ENCODE peak calls at places on chromosomes 13 and 19, in ten cellular contexts. One of them, this sample, is unnamed.

GRCh38 chr19:45908956-45909355 is 5.6 kb downstream of the NANOS2 start:
- DNase-seq in ovary: no peak
- DNase-seq in upper lobe of left lung: no peak
- DNase-seq in tibial nerve: no peak
- DNase-seq in IMR-90: peak; percentile 30
- DNase-seq in heart left ventricle: no peak
- DNase-seq in HepG2: no peak
- DNase-seq in stomach: no peak
- DNase-seq in A549: no peak
- DNase-seq in adrenal gland: no peak
- DNase-seq in this sample: no peak

GRCh38 chr19:45306522-45307027 is 16.1 kb downstream of the CKM start:
- DNase-seq in tibial nerve: no peak
- DNase-seq in ovary: no peak
- DNase-seq in HepG2: no peak
- DNase-seq in A549: no peak
- DNase-seq in upper lobe of left lung: peak; percentile 33
- DNase-seq in IMR-90: no peak
- DNase-seq in heart left ventricle: no peak
- DNase-seq in stomach: no peak
- DNase-seq in adrenal gland: no peak
- DNase-seq in this sample: no peak

GRCh38 chr13:21402586-21403307 is 56.4 kb downstream of the ZDHHC20 start:
- DNase-seq in adrenal gland: peak; percentile 27
- DNase-seq in heart left ventricle: no peak
- DNase-seq in HepG2: peak; percentile 67
- DNase-seq in IMR-90: peak; percentile 71
- DNase-seq in ovary: no peak
- DNase-seq in A549: peak; percentile 7
- DNase-seq in stomach: no peak
- DNase-seq in tibial nerve: no peak
- DNase-seq in upper lobe of left lung: no peak
- DNase-seq in this sample: no peak

GRCh38 chr19:29682236-29682895 is 17.1 kb downstream of the PLEKHF1 start:
- DNase-seq in heart left ventricle: no peak
- DNase-seq in upper lobe of left lung: no peak
- DNase-seq in tibial nerve: no peak
- DNase-seq in adrenal gland: no peak
- DNase-seq in HepG2: no peak
- DNase-seq in stomach: no peak
- DNase-seq in A549: no peak
- DNase-seq in IMR-90: no peak
- DNase-seq in ovary: no peak
- DNase-seq in this sample: no peak

GRCh38 chr13:92842145-92842544 is 384.5 kb upstream of the GPC6 start:
- DNase-seq in tibial nerve: no peak
- DNase-seq in ovary: no peak
- DNase-seq in adrenal gland: no peak
- DNase-seq in upper lobe of left lung: no peak
- DNase-seq in HepG2: no peak
- DNase-seq in IMR-90: peak; percentile 88
- DNase-seq in heart left ventricle: no peak
- DNase-seq in stomach: no peak
- DNase-seq in A549: no peak
- DNase-seq in this sample: no peak

GRCh38 chr13:75544681-75545333 is 4.8 kb upstream of the UCHL3 start:
- DNase-seq in IMR-90: peak; percentile 90
- DNase-seq in HepG2: peak; percentile 78
- DNase-seq in A549: no peak
- DNase-seq in tibial nerve: no peak
- DNase-seq in stomach: no peak
- DNase-seq in adrenal gland: peak; percentile 38
- DNase-seq in heart left ventricle: no peak
- DNase-seq in upper lobe of left lung: no peak
- DNase-seq in ovary: no peak
- DNase-seq in this sample: no peak

GRCh38 chr13:22235285-22235949 is 564.5 kb downstream of the FGF9 start:
- DNase-seq in adrenal gland: peak; percentile 21
- DNase-seq in IMR-90: peak; percentile 4
- DNase-seq in A549: no peak
- DNase-seq in HepG2: no peak
- DNase-seq in ovary: peak; percentile 21
- DNase-seq in stomach: no peak
- DNase-seq in tibial nerve: no peak
- DNase-seq in heart left ventricle: no peak
- DNase-seq in upper lobe of left lung: no peak
- DNase-seq in this sample: no peak

GRCh38 chr13:114164027-114164426 is 15.0 kb upstream of the CFAP97D2 start:
- DNase-seq in tibial nerve: no peak
- DNase-seq in IMR-90: no peak
- DNase-seq in heart left ventricle: no peak
- DNase-seq in upper lobe of left lung: peak; percentile 48
- DNase-seq in stomach: no peak
- DNase-seq in ovary: no peak
- DNase-seq in A549: no peak
- DNase-seq in adrenal gland: no peak
- DNase-seq in HepG2: no peak
- DNase-seq in this sample: no peak

GRCh38 chr13:113148940-113149503 is 9.4 kb upstream of the PROZ start:
- DNase-seq in heart left ventricle: no peak
- DNase-seq in HepG2: no peak
- DNase-seq in tibial nerve: no peak
- DNase-seq in IMR-90: no peak
- DNase-seq in upper lobe of left lung: peak; percentile 84
- DNase-seq in adrenal gland: peak; percentile 49
- DNase-seq in A549: no peak
- DNase-seq in stomach: no peak
- DNase-seq in ovary: no peak
- DNase-seq in this sample: no peak

GRCh38 chr13:113148407-113148806 is 10.0 kb upstream of the PROZ start:
- DNase-seq in stomach: no peak
- DNase-seq in ovary: no peak
- DNase-seq in adrenal gland: no peak
- DNase-seq in A549: no peak
- DNase-seq in HepG2: no peak
- DNase-seq in upper lobe of left lung: no peak
- DNase-seq in IMR-90: no peak
- DNase-seq in heart left ventricle: no peak
- DNase-seq in tibial nerve: no peak
- DNase-seq in this sample: no peak

GRCh38 chr13:113151745-113152707 is 6.4 kb upstream of the PROZ start:
- DNase-seq in upper lobe of left lung: peak; percentile 46
- DNase-seq in stomach: no peak
- DNase-seq in IMR-90: peak; percentile 74
- DNase-seq in tibial nerve: no peak
- DNase-seq in heart left ventricle: no peak
- DNase-seq in adrenal gland: peak; percentile 55
- DNase-seq in HepG2: no peak
- DNase-seq in A549: no peak
- DNase-seq in ovary: peak; percentile 46
- DNase-seq in this sample: no peak

GRCh38 chr13:113149711-113150544 is 8.5 kb upstream of the PROZ start:
- DNase-seq in IMR-90: no peak
- DNase-seq in tibial nerve: no peak
- DNase-seq in adrenal gland: no peak
- DNase-seq in HepG2: peak; percentile 91
- DNase-seq in ovary: no peak
- DNase-seq in stomach: no peak
- DNase-seq in A549: no peak
- DNase-seq in upper lobe of left lung: no peak
- DNase-seq in heart left ventricle: no peak
- DNase-seq in this sample: no peak

DNA sequence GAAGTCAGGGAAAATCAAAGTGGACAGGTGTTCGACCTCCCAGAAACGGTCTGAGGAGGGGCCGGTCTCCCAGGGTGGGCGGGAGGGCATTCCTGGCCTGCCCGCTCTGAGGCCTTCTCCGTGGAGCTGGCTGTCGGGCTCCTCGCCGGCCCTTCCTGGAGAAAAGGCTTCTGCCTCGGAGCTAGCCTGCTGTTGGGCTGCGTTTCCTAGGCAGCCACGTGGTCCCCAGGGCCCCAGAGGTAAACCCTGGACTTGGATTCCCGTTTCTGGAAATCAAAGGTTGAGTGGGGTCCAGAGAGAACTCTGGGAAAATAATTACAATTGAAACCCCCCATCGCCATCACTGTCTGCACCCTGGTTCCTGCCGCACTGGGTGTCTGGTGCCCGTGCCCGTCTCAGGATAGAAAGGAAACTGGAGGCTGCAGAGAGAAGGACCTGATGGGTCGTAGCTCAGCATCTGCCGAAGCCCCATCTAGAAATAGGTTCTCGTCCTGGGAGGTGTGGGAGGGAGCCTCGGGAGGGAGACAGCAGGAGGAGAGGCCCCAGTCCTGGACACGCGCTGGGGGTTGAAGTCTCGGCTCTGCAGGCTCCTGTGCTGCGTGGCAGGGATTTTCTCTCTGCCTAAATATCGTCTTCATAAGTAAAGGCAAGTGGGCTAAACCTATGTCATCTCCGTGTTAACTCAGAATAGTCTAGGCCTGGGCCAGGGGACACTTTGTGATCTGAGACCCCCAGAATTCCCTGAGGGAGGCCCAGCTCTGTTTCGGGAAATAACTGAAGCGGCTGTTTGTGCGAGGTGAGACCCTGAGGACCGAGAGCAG is 7.7 kb upstream of the PROZ start:
- DNase-seq in stomach: no peak
- DNase-seq in adrenal gland: no peak
- DNase-seq in tibial nerve: no peak
- DNase-seq in HepG2: no peak
- DNase-seq in ovary: no peak
- DNase-seq in IMR-90: no peak
- DNase-seq in upper lobe of left lung: no peak
- DNase-seq in heart left ventricle: no peak
- DNase-seq in A549: no peak
- DNase-seq in this sample: no peak
- H3K4me3 ChIP-seq in stomach: no peak overlapping the region
- H3K4me3 ChIP-seq in adrenal gland: no peak overlapping the region
- H3K4me3 ChIP-seq in tibial nerve: no peak overlapping the region
- H3K4me3 ChIP-seq in HepG2: peak overlapping the region; percentile 33
- H3K4me3 ChIP-seq in ovary: no peak overlapping the region
- H3K4me3 ChIP-seq in IMR-90: no peak overlapping the region
- H3K4me3 ChIP-seq in upper lobe of left lung: no peak overlapping the region
- H3K4me3 ChIP-seq in heart left ventricle: no peak overlapping the region
- H3K4me3 ChIP-seq in A549: no peak overlapping the region
- H3K4me3 ChIP-seq in this sample: no peak overlapping the region

GRCh38 chr19:53055117-53055516 is 10.6 kb downstream of the ERVV-2 start:
- DNase-seq in ovary: no peak
- DNase-seq in upper lobe of left lung: no peak
- DNase-seq in stomach: no peak
- DNase-seq in IMR-90: peak; percentile 21
- DNase-seq in tibial nerve: no peak
- DNase-seq in adrenal gland: no peak
- DNase-seq in heart left ventricle: no peak
- DNase-seq in A549: no peak
- DNase-seq in HepG2: peak; percentile 19
- DNase-seq in this sample: no peak
- H3K9me3 ChIP-seq in ovary: no peaks in the 10 kb centered on the region
- H3K9me3 ChIP-seq in upper lobe of left lung: peaks cover 23% of the 10 kb centered on the region
- H3K9me3 ChIP-seq in stomach: peaks cover 97% of the 10 kb centered on the region
- H3K9me3 ChIP-seq in IMR-90: peaks cover 11% of the 10 kb centered on the region
- H3K9me3 ChIP-seq in tibial nerve: peaks cover 12% of the 10 kb centered on the region
- H3K9me3 ChIP-seq in adrenal gland: no peaks in the 10 kb centered on the region
- H3K9me3 ChIP-seq in heart left ventricle: peaks cover 14% of the 10 kb centered on the region
- H3K9me3 ChIP-seq in A549: peaks cover 62% of the 10 kb centered on the region
- H3K9me3 ChIP-seq in HepG2: peaks cover 49% of the 10 kb centered on the region
- H3K9me3 ChIP-seq in this sample: peaks cover 12% of the 10 kb centered on the region

GRCh38 chr19:54125713-54126112 is 10.2 kb downstream of the PRPF31 start:
- DNase-seq in IMR-90: no peak
- DNase-seq in A549: no peak
- DNase-seq in ovary: no peak
- DNase-seq in adrenal gland: no peak
- DNase-seq in tibial nerve: no peak
- DNase-seq in upper lobe of left lung: no peak
- DNase-seq in HepG2: no peak
- DNase-seq in heart left ventricle: no peak
- DNase-seq in stomach: no peak
- DNase-seq in this sample: no peak
- TF ChIP-seq POLR2A in IMR-90: no peak
- TF ChIP-seq POLR2A in A549: no peak
- TF ChIP-seq POLR2A in ovary: no peak
- TF ChIP-seq POLR2A in adrenal gland: no peak
- TF ChIP-seq POLR2A in tibial nerve: no peak
- TF ChIP-seq POLR2A in upper lobe of left lung: no peak
- TF ChIP-seq POLR2A in HepG2: no peak
- TF ChIP-seq POLR2A in heart left ventricle: no peak
- TF ChIP-seq POLR2A in stomach: no peak
- TF ChIP-seq POLR2A in this sample: no peak

GRCh38 chr13:30736461-30736860 is 1.1 kb downstream of the ALOX5AP start:
- DNase-seq in upper lobe of left lung: no peak
- DNase-seq in stomach: no peak
- DNase-seq in A549: no peak
- DNase-seq in ovary: no peak
- DNase-seq in IMR-90: no peak
- DNase-seq in tibial nerve: no peak
- DNase-seq in heart left ventricle: no peak
- DNase-seq in HepG2: no peak
- DNase-seq in adrenal gland: no peak
- DNase-seq in this sample: no peak

GRCh38 chr13:30736921-30737320 is 1.6 kb downstream of the ALOX5AP start:
- DNase-seq in HepG2: no peak
- DNase-seq in ovary: no peak
- DNase-seq in A549: no peak
- DNase-seq in adrenal gland: no peak
- DNase-seq in tibial nerve: no peak
- DNase-seq in stomach: no peak
- DNase-seq in IMR-90: no peak
- DNase-seq in heart left ventricle: no peak
- DNase-seq in upper lobe of left lung: no peak
- DNase-seq in this sample: no peak

GRCh38 chr13:30734434-30734833 is 909 bp upstream of the ALOX5AP start:
- DNase-seq in heart left ventricle: no peak
- DNase-seq in adrenal gland: no peak
- DNase-seq in tibial nerve: no peak
- DNase-seq in A549: no peak
- DNase-seq in ovary: no peak
- DNase-seq in IMR-90: peak; percentile 74
- DNase-seq in stomach: no peak
- DNase-seq in upper lobe of left lung: no peak
- DNase-seq in HepG2: no peak
- DNase-seq in this sample: no peak

GRCh38 chr13:30737511-30738342 is 2.4 kb downstream of the ALOX5AP start:
- DNase-seq in adrenal gland: no peak
- DNase-seq in tibial nerve: no peak
- DNase-seq in upper lobe of left lung: no peak
- DNase-seq in A549: no peak
- DNase-seq in ovary: no peak
- DNase-seq in stomach: no peak
- DNase-seq in heart left ventricle: peak; percentile 25
- DNase-seq in HepG2: no peak
- DNase-seq in IMR-90: no peak
- DNase-seq in this sample: no peak

DNA sequence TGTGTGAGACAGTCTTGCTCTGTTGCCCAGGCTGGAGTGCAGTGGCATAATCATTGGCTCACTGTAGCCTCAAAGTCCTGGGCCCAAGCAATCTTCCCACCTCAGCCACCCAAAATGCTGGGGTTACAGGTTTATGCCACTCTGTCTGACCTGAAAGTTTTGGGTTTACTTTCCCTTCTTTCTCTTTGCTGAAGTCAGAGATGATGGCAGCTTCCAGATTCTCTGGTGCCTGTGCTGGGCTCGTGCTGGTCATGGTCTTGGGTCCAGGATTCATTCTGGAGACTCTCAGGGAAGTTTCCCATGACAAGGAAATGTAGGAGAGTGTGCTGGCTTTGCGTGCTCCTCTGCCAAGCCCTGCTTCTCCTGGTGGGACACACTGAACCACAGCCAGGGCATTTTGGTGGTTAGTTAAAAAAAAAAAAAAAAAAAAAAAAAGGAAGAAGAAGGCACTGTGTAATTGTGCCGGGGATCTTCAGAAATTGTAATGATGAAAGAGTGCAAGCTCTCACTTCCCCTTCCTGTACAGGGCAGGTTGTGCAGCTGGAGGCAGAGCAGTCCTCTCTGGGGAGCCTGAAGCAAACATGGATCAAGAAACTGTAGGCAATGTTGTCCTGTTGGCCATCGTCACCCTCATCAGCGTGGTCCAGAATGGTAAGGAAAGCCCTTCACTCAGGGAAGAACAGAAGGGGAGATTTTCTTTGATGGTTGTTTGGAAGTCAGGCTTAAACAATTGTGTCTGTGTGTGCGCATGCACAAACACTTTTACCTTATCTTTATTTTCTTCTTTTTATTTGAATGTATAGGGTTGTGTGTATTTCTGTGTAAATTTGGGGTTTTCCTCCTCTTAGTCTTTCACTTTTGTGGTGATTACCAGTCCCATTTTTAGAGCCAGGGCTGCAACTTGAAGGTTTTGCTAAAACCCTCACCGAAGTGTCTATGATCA is at the start of gene ALOX5AP:
- DNase-seq in ovary: no peak
- DNase-seq in heart left ventricle: no peak
- DNase-seq in upper lobe of left lung: no peak
- DNase-seq in adrenal gland: no peak
- DNase-seq in HepG2: no peak
- DNase-seq in tibial nerve: no peak
- DNase-seq in IMR-90: no peak
- DNase-seq in A549: no peak
- DNase-seq in stomach: peak; percentile 33
- DNase-seq in this sample: peak; percentile 44
- H3K4me3 ChIP-seq in ovary: no peak within 1 kb of the TSS
- H3K4me3 ChIP-seq in heart left ventricle: peak within 1 kb of the TSS; percentile 54
- H3K4me3 ChIP-seq in upper lobe of left lung: peak within 1 kb of the TSS; percentile 25
- H3K4me3 ChIP-seq in adrenal gland: no peak within 1 kb of the TSS
- H3K4me3 ChIP-seq in HepG2: no peak within 1 kb of the TSS
- H3K4me3 ChIP-seq in tibial nerve: no peak within 1 kb of the TSS
- H3K4me3 ChIP-seq in IMR-90: no peak within 1 kb of the TSS
- H3K4me3 ChIP-seq in A549: no peak within 1 kb of the TSS
- H3K4me3 ChIP-seq in stomach: peak within 1 kb of the TSS; percentile 21
- H3K4me3 ChIP-seq in this sample: no peak within 1 kb of the TSS

This sample was measured in transverse colon.